ENCODE peak calls at places on chromosomes 11 and 22, in nine cellular contexts. One of them, this sample, is unnamed.

GRCh38 chr11:65329503-65329902 is 4.1 kb upstream of the DPF2 start:
- DNase-seq in ovary: no peak
- DNase-seq in fibroblast of the aortic adventitia: no peak
- DNase-seq in HCT116: no peak
- DNase-seq in AG04450: no peak
- DNase-seq in astrocyte of the spinal cord: no peak
- DNase-seq in AG10803: no peak
- DNase-seq in foreskin fibroblast: no peak
- DNase-seq in mucosa of descending colon: no peak
- DNase-seq in this sample: no peak

GRCh38 chr11:78860720-78861422 is 286.2 kb upstream of the NARS2 start:
- DNase-seq in ovary: no peak
- DNase-seq in fibroblast of the aortic adventitia: peak; percentile 53
- DNase-seq in HCT116: no peak
- DNase-seq in AG04450: no peak
- DNase-seq in astrocyte of the spinal cord: peak; percentile 23
- DNase-seq in AG10803: peak; percentile 25
- DNase-seq in foreskin fibroblast: peak; percentile 7
- DNase-seq in mucosa of descending colon: no peak
- DNase-seq in this sample: no peak

GRCh38 chr22:29217827-29218757 is 12.4 kb downstream of the EMID1 start:
- DNase-seq in ovary: peak; percentile 42
- DNase-seq in fibroblast of the aortic adventitia: no peak
- DNase-seq in HCT116: no peak
- DNase-seq in AG04450: no peak
- DNase-seq in astrocyte of the spinal cord: no peak
- DNase-seq in AG10803: no peak
- DNase-seq in foreskin fibroblast: no peak
- DNase-seq in mucosa of descending colon: no peak
- DNase-seq in this sample: no peak

GRCh38 chr11:10480026-10480425 is 25.0 kb downstream of the AMPD3 start:
- DNase-seq in ovary: no peak
- DNase-seq in fibroblast of the aortic adventitia: no peak
- DNase-seq in HCT116: no peak
- DNase-seq in AG04450: no peak
- DNase-seq in astrocyte of the spinal cord: no peak
- DNase-seq in AG10803: no peak
- DNase-seq in foreskin fibroblast: no peak
- DNase-seq in mucosa of descending colon: no peak
- DNase-seq in this sample: no peak

GRCh38 chr22:48153726-48154125 is 1391.3 kb downstream of the TBC1D22A start:
- DNase-seq in ovary: no peak
- DNase-seq in fibroblast of the aortic adventitia: no peak
- DNase-seq in HCT116: no peak
- DNase-seq in AG04450: no peak
- DNase-seq in astrocyte of the spinal cord: no peak
- DNase-seq in AG10803: no peak
- DNase-seq in foreskin fibroblast: no peak
- DNase-seq in mucosa of descending colon: peak; percentile 78
- DNase-seq in this sample: no peak

GRCh38 chr22:37079668-37080171 is 28.2 kb downstream of the KCTD17 start:
- DNase-seq in ovary: no peak
- DNase-seq in fibroblast of the aortic adventitia: peak; percentile 27
- DNase-seq in HCT116: no peak
- DNase-seq in AG04450: no peak
- DNase-seq in astrocyte of the spinal cord: peak; percentile 22
- DNase-seq in AG10803: peak; percentile 4
- DNase-seq in foreskin fibroblast: peak; percentile 18
- DNase-seq in mucosa of descending colon: no peak
- DNase-seq in this sample: peak; percentile 16

GRCh38 chr11:63666874-63667273 is 4.3 kb downstream of the ATL3 start:
- DNase-seq in ovary: no peak
- DNase-seq in fibroblast of the aortic adventitia: peak; percentile 70
- DNase-seq in HCT116: no peak
- DNase-seq in AG04450: peak; percentile 74
- DNase-seq in astrocyte of the spinal cord: no peak
- DNase-seq in AG10803: peak; percentile 73
- DNase-seq in foreskin fibroblast: peak; percentile 60
- DNase-seq in mucosa of descending colon: no peak
- DNase-seq in this sample: no peak

GRCh38 chr11:69669486-69669885 is 5.7 kb downstream of the LTO1 start:
- DNase-seq in ovary: no peak
- DNase-seq in fibroblast of the aortic adventitia: no peak
- DNase-seq in HCT116: no peak
- DNase-seq in AG04450: no peak
- DNase-seq in astrocyte of the spinal cord: no peak
- DNase-seq in AG10803: no peak
- DNase-seq in foreskin fibroblast: no peak
- DNase-seq in mucosa of descending colon: peak; percentile 20
- DNase-seq in this sample: no peak

GRCh38 chr22:29344137-29344536 is 28.6 kb upstream of the RASL10A start:
- DNase-seq in ovary: peak; percentile 76
- DNase-seq in fibroblast of the aortic adventitia: peak; percentile 91
- DNase-seq in HCT116: peak; percentile 86
- DNase-seq in AG04450: no peak
- DNase-seq in astrocyte of the spinal cord: peak; percentile 96
- DNase-seq in AG10803: peak; percentile 95
- DNase-seq in foreskin fibroblast: peak; percentile 94
- DNase-seq in mucosa of descending colon: no peak
- DNase-seq in this sample: no peak

GRCh38 chr22:24285245-24285644 is 14.6 kb downstream of the SPECC1L start:
- DNase-seq in ovary: no peak
- DNase-seq in fibroblast of the aortic adventitia: peak; percentile 19
- DNase-seq in HCT116: peak; percentile 22
- DNase-seq in AG04450: no peak
- DNase-seq in astrocyte of the spinal cord: no peak
- DNase-seq in AG10803: peak; percentile 61
- DNase-seq in foreskin fibroblast: no peak
- DNase-seq in mucosa of descending colon: no peak
- DNase-seq in this sample: no peak

GRCh38 chr11:117096140-117096972 is 1.9 kb downstream of the SIK3 start:
- DNase-seq in ovary: no peak
- DNase-seq in fibroblast of the aortic adventitia: no peak
- DNase-seq in HCT116: no peak
- DNase-seq in AG04450: no peak
- DNase-seq in astrocyte of the spinal cord: no peak
- DNase-seq in AG10803: no peak
- DNase-seq in foreskin fibroblast: peak; percentile 16
- DNase-seq in mucosa of descending colon: no peak
- DNase-seq in this sample: peak; percentile 56

GRCh38 chr11:96620464-96621044 is 230.7 kb downstream of the JRKL start:
- DNase-seq in ovary: no peak
- DNase-seq in fibroblast of the aortic adventitia: no peak
- DNase-seq in HCT116: no peak
- DNase-seq in AG04450: no peak
- DNase-seq in astrocyte of the spinal cord: no peak
- DNase-seq in AG10803: no peak
- DNase-seq in foreskin fibroblast: no peak
- DNase-seq in mucosa of descending colon: no peak
- DNase-seq in this sample: no peak

GRCh38 chr11:120680322-120680721 is 168.8 kb downstream of the GRIK4 start:
- DNase-seq in ovary: no peak
- DNase-seq in fibroblast of the aortic adventitia: no peak
- DNase-seq in HCT116: no peak
- DNase-seq in AG04450: no peak
- DNase-seq in astrocyte of the spinal cord: no peak
- DNase-seq in AG10803: no peak
- DNase-seq in foreskin fibroblast: no peak
- DNase-seq in mucosa of descending colon: no peak
- DNase-seq in this sample: no peak
- H3K4me3 ChIP-seq in ovary: no peak overlapping the region
- H3K4me3 ChIP-seq in fibroblast of the aortic adventitia: no peak overlapping the region
- H3K4me3 ChIP-seq in HCT116: no peak overlapping the region
- H3K4me3 ChIP-seq in AG04450: no peak overlapping the region
- H3K4me3 ChIP-seq in astrocyte of the spinal cord: no peak overlapping the region
- H3K4me3 ChIP-seq in AG10803: no peak overlapping the region
- H3K4me3 ChIP-seq in foreskin fibroblast: no peak overlapping the region
- H3K4me3 ChIP-seq in mucosa of descending colon: no peak overlapping the region
- H3K4me3 ChIP-seq in this sample: no peak overlapping the region

GRCh38 chr11:101126551-101127347 is 2.9 kb downstream of the PGR start:
- DNase-seq in ovary: peak; percentile 62
- DNase-seq in fibroblast of the aortic adventitia: peak; percentile 4
- DNase-seq in HCT116: no peak
- DNase-seq in AG04450: no peak
- DNase-seq in astrocyte of the spinal cord: peak; percentile 17
- DNase-seq in AG10803: peak; percentile 6
- DNase-seq in foreskin fibroblast: no peak
- DNase-seq in mucosa of descending colon: peak; percentile 27
- DNase-seq in this sample: no peak

GRCh38 chr11:101127699-101128570 is 1.7 kb downstream of the PGR start:
- DNase-seq in ovary: peak; percentile 70
- DNase-seq in fibroblast of the aortic adventitia: no peak
- DNase-seq in HCT116: no peak
- DNase-seq in AG04450: no peak
- DNase-seq in astrocyte of the spinal cord: no peak
- DNase-seq in AG10803: no peak
- DNase-seq in foreskin fibroblast: no peak
- DNase-seq in mucosa of descending colon: peak; percentile 61
- DNase-seq in this sample: no peak

GRCh38 chr11:101129203-101129943 is at the start of gene PGR:
- DNase-seq in ovary: peak; percentile 78
- DNase-seq in fibroblast of the aortic adventitia: no peak
- DNase-seq in HCT116: no peak
- DNase-seq in AG04450: no peak
- DNase-seq in astrocyte of the spinal cord: no peak
- DNase-seq in AG10803: no peak
- DNase-seq in foreskin fibroblast: no peak
- DNase-seq in mucosa of descending colon: peak; percentile 59
- DNase-seq in this sample: no peak

GRCh38 chr11:101127348-101127698 is 2.3 kb downstream of the PGR start:
- DNase-seq in ovary: no peak
- DNase-seq in fibroblast of the aortic adventitia: no peak
- DNase-seq in HCT116: no peak
- DNase-seq in AG04450: no peak
- DNase-seq in astrocyte of the spinal cord: no peak
- DNase-seq in AG10803: no peak
- DNase-seq in foreskin fibroblast: no peak
- DNase-seq in mucosa of descending colon: peak; percentile 52
- DNase-seq in this sample: no peak

DNA sequence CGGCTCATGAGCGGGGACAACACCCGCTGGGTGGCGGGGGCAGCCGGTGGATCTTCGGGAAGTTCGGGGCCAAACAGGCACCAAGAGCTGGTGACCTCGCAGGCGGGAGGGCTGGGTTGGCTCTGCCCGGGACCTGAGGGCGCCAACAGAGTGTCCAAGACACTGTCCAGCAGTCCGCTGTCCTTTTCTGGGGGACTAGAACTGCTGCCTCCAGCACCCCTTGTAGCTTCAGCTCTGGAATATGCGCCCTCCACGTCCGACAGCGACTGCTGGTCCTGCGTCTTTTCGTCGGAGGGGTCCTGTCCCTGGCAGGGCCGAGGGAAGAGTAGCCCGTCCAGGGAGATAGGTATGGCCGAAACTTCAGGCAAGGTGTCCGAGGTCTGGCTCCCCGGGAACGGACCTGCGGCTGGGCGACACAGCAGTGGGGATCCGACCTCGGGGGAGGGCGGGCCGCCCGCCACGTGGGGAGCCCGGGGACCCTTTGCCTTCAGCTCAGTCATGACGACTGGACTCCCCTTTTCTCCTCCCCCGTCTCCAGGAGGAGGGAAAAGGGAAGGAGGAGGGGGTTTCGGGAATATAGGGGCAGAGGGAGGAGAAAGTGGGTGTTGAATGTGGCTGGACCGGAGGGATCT is 926 bp downstream of the PGR start:
- DNase-seq in ovary: peak; percentile 64
- DNase-seq in fibroblast of the aortic adventitia: no peak
- DNase-seq in HCT116: no peak
- DNase-seq in AG04450: no peak
- DNase-seq in astrocyte of the spinal cord: no peak
- DNase-seq in AG10803: no peak
- DNase-seq in foreskin fibroblast: no peak
- DNase-seq in mucosa of descending colon: peak; percentile 34
- DNase-seq in this sample: no peak
- H3K4me3 ChIP-seq in ovary: peak overlapping the region; percentile 74
- H3K4me3 ChIP-seq in fibroblast of the aortic adventitia: no peak overlapping the region
- H3K4me3 ChIP-seq in HCT116: no peak overlapping the region
- H3K4me3 ChIP-seq in AG04450: no peak overlapping the region
- H3K4me3 ChIP-seq in astrocyte of the spinal cord: no peak overlapping the region
- H3K4me3 ChIP-seq in AG10803: no peak overlapping the region
- H3K4me3 ChIP-seq in foreskin fibroblast: no peak overlapping the region
- H3K4me3 ChIP-seq in mucosa of descending colon: no peak overlapping the region
- H3K4me3 ChIP-seq in this sample: no peak overlapping the region

GRCh38 chr22:46147471-46148267 is 2.7 kb upstream of the PPARA start:
- DNase-seq in ovary: peak; percentile 69
- DNase-seq in fibroblast of the aortic adventitia: no peak
- DNase-seq in HCT116: no peak
- DNase-seq in AG04450: no peak
- DNase-seq in astrocyte of the spinal cord: no peak
- DNase-seq in AG10803: no peak
- DNase-seq in foreskin fibroblast: no peak
- DNase-seq in mucosa of descending colon: peak; percentile 66
- DNase-seq in this sample: no peak
- H3K4me3 ChIP-seq in ovary: no peak overlapping the region
- H3K4me3 ChIP-seq in fibroblast of the aortic adventitia: no peak overlapping the region
- H3K4me3 ChIP-seq in HCT116: no peak overlapping the region
- H3K4me3 ChIP-seq in AG04450: no peak overlapping the region
- H3K4me3 ChIP-seq in astrocyte of the spinal cord: no peak overlapping the region
- H3K4me3 ChIP-seq in AG10803: no peak overlapping the region
- H3K4me3 ChIP-seq in foreskin fibroblast: no peak overlapping the region
- H3K4me3 ChIP-seq in mucosa of descending colon: no peak overlapping the region
- H3K4me3 ChIP-seq in this sample: no peak overlapping the region

DNA sequence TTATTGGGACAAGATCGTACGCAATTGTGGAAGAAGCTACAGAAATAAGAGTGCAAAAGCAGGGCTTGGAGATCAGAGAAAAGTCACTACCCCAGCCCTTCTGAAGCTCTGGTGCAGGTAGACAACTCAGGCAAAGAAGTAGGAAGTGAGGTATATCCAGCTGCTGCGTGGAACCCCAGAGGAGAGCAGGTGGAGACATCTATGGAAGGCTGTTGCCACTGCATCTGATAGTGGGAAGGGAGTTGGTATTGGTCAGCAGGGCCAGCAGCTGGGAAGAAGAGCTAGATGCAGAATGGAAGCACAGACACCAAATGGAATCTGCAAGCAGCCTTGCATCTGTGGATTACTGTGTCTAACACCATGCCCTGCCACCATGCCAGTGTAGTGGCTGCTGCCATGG is 165.1 kb downstream of the WNT11 start:
- DNase-seq in ovary: no peak
- DNase-seq in fibroblast of the aortic adventitia: no peak
- DNase-seq in HCT116: no peak
- DNase-seq in AG04450: no peak
- DNase-seq in astrocyte of the spinal cord: no peak
- DNase-seq in AG10803: no peak
- DNase-seq in foreskin fibroblast: no peak
- DNase-seq in mucosa of descending colon: no peak
- DNase-seq in this sample: no peak
- H3K4me3 ChIP-seq in ovary: no peak overlapping the region
- H3K4me3 ChIP-seq in fibroblast of the aortic adventitia: no peak overlapping the region
- H3K4me3 ChIP-seq in HCT116: no peak overlapping the region
- H3K4me3 ChIP-seq in AG04450: no peak overlapping the region
- H3K4me3 ChIP-seq in astrocyte of the spinal cord: no peak overlapping the region
- H3K4me3 ChIP-seq in AG10803: no peak overlapping the region
- H3K4me3 ChIP-seq in foreskin fibroblast: no peak overlapping the region
- H3K4me3 ChIP-seq in mucosa of descending colon: no peak overlapping the region
- H3K4me3 ChIP-seq in this sample: no peak overlapping the region

GRCh38 chr11:120334894-120335462 is 1.2 kb upstream of the ARHGEF12 start:
- DNase-seq in ovary: no peak
- DNase-seq in fibroblast of the aortic adventitia: peak; percentile 96
- DNase-seq in HCT116: no peak
- DNase-seq in AG04450: peak; percentile 81
- DNase-seq in astrocyte of the spinal cord: peak; percentile 90
- DNase-seq in AG10803: peak; percentile 87
- DNase-seq in foreskin fibroblast: peak; percentile 80
- DNase-seq in mucosa of descending colon: no peak
- DNase-seq in this sample: peak; percentile 59
- H3K4me3 ChIP-seq in ovary: peak overlapping the region; percentile 67
- H3K4me3 ChIP-seq in fibroblast of the aortic adventitia: peak overlapping the region; percentile 71
- H3K4me3 ChIP-seq in HCT116: peak overlapping the region; percentile 87
- H3K4me3 ChIP-seq in AG04450: peak overlapping the region; percentile 68
- H3K4me3 ChIP-seq in astrocyte of the spinal cord: peak overlapping the region; percentile 95
- H3K4me3 ChIP-seq in AG10803: peak overlapping the region; percentile 70
- H3K4me3 ChIP-seq in foreskin fibroblast: peak overlapping the region; percentile 70
- H3K4me3 ChIP-seq in mucosa of descending colon: no peak overlapping the region
- H3K4me3 ChIP-seq in this sample: no peak overlapping the region

This sample was measured in HL-60.